ENCODE peak calls at places on chromosomes 13 and 19, in four cellular contexts. Y is K562, M is GM12878, J is HepG2. L is an unnamed sample.

GRCh38 chr13:30319130-30319529 is 11.8 kb upstream of the KATNAL1 start:
- DNase-seq in M (no peak), J (no peak), Y (no peak), L (no peak)

GRCh38 chr13:31824705-31825512 is 85.6 kb downstream of the RXFP2 start:
- DNase-seq in M (peak), J (no peak), Y (no peak), L (no peak)

GRCh38 chr19:53659292-53659691 is 27.5 kb downstream of the DPRX start:
- DNase-seq in M (no peak), Y (peak), J (peak), L (peak)

GRCh38 chr19:35240322-35240721 is 8.5 kb upstream of the LSR start:
- DNase-seq in Y (no peak), J (no peak), M (peak), L (no peak)

GRCh38 chr13:25218011-25218410 is 45.9 kb upstream of the AMER2 start:
- DNase-seq in J (no peak), M (no peak), Y (no peak), L (peak)

GRCh38 chr19:39402417-39403297 is 4.0 kb upstream of the ZFP36 start:
- DNase-seq in M (peak), J (no peak), Y (peak), L (peak)

GRCh38 chr19:58356236-58356970 is 3.1 kb upstream of the A1BG start:
- DNase-seq in M (no peak), Y (no peak), J (no peak), L (no peak)

GRCh38 chr19:58558066-58558622 is at the start of gene UBE2M:
- DNase-seq in Y (peak), M (no peak), J (no peak), L (no peak)

GRCh38 chr19:39506944-39507714 is 7.8 kb upstream of the SELENOV start:
- DNase-seq in M (no peak), J (peak), Y (peak), L (peak)

GRCh38 chr19:38929929-38930775 is at the start of gene SARS2:
- DNase-seq in J (peak), Y (peak), M (peak), L (peak)

GRCh38 chr19:54708781-54709180 is 15.5 kb upstream of the KIR3DL3 start:
- DNase-seq in M (no peak), J (no peak), Y (no peak), L (no peak)

GRCh38 chr13:43269037-43269476 is 245.7 kb downstream of the DNAJC15 start:
- DNase-seq in J (peak), Y (no peak), M (no peak), L (no peak)

GRCh38 chr19:39154626-39155100 is 29.1 kb downstream of the PAK4 start:
- DNase-seq in M (no peak), J (no peak), Y (peak), L (no peak)

GRCh38 chr19:38035515-38036495 is 128.8 kb downstream of the SIPA1L3 start:
- DNase-seq in Y (no peak), M (no peak), J (peak), L (no peak)

GRCh38 chr19:17020380-17020779 is 6.2 kb downstream of the CPAMD8 start:
- DNase-seq in M (no peak), Y (no peak), J (no peak), L (no peak)

GRCh38 chr13:21014666-21015170 is 46.7 kb downstream of the LATS2 start:
- DNase-seq in M (no peak), Y (no peak), J (peak), L (no peak)

GRCh38 chr13:47726394-47726793 is 274.7 kb downstream of the SUCLA2 start:
- DNase-seq in Y (no peak), J (peak), M (no peak), L (no peak)

GRCh38 chr19:52689804-52690394 is 44.9 kb downstream of the ZNF611 start:
- DNase-seq in Y (peak), M (no peak), J (no peak), L (no peak)

GRCh38 chr13:41075485-41075884 is 14.2 kb downstream of the WBP4 start:
- DNase-seq in Y (no peak), M (no peak), J (no peak), L (no peak)

GRCh38 chr19:42555317-42555716 is 27.0 kb upstream of the CEACAM1 start:
- DNase-seq in Y (no peak), J (no peak), M (no peak), L (no peak)

GRCh38 chr19:814108-815078 is 7.4 kb downstream of the PLPPR3 start:
- DNase-seq in J (no peak), M (no peak), Y (no peak), L (no peak)

GRCh38 chr19:55461974-55462628 is 659 bp upstream of the ISOC2 start:
- DNase-seq in J (peak), M (no peak), Y (peak), L (no peak)

GRCh38 chr19:359653-359925 is 15.0 kb upstream of the MIER2 start:
- DNase-seq in M (no peak), Y (no peak), J (no peak), L (no peak)

DNA sequence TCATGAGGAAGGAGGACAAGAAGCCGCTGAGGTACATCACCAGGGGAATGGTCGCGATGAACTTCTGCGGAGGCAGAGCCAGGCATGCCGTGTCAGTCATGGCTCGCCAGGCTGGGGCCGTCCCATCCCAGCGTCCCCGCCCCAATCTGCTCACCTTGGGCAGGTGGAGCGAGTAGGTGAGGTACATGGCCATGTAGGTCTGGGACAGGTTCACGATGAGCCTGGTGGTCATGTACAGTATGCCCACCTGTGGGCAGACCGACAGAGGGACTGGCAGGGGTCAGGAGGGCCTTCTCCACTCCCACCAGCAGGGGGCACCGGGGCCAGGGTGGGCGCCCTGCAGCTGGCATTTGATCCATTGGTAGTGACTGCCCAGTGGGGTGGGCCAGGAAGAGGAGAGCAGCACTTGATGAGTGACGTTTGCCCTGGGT is 8.3 kb downstream of the TEKTIP1 start:
- DNase-seq in Y (peak), J (no peak), M (no peak), L (no peak)
- TF ChIP-seq CTCF in Y (peak), J (peak), M (peak), L (peak)

DNA sequence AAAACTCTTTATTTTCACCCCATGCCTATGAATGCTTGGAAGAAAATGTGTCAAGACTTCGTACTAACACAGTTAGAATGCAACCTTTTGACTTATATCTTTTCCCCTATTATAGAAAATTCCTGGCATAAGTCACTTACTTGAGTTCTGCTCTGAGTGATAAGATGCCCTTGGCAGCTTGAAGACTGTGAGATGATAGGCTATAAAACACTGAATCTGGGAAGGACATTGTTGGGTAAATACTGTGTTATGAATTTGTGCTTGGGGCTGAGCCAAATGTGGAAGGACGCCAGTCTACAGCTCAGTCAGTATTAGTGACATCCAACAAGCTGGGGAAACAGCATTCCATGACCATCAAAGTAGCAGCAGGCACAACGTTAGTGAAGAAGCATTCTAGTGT is 368.0 kb upstream of the SGCG start:
- DNase-seq in J (no peak), Y (no peak), M (no peak), L (no peak)
- TF ChIP-seq CBX5 in J (no peak), Y (no peak), M (no peak), L (no peak)

DNA sequence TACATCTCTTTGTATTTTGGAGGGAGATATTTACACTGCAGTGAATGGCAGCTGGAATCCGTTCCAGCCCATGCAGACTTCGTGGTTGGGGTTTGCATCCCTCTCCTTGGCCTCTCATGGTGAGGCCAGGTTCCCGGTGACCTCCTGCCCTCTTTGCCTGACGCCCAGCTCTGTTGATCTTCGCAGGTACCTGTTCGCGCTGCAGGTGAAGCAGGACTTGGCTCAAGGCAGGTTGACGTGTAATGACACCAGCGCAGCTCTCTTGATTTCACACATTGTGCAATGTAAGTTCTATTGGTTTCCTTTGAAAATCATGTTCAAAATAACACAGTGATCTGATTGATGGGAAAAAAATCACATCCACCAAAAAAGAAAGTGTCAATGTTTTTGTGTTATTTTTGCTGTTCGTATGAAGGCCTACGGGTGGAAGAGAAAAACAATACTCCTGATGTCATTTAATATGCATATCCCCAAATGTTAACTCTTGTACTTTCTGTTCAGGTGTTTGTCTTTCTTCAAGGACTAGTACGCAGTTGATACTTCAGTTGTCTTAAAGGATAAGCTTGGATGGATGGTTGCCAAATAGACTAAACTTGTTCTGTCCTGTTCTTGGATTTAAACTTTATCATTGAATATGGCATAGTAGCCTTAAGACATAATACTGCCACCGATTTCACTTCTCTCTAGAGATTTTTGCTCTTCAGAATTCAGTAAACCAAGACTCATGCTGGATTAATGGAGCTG is 199.1 kb downstream of the STK24 start:
- DNase-seq in M (no peak), J (no peak), Y (no peak), L (no peak)
- H3K27ac ChIP-seq in M (no peak), J (no peak), Y (no peak), L (no peak)

DNA sequence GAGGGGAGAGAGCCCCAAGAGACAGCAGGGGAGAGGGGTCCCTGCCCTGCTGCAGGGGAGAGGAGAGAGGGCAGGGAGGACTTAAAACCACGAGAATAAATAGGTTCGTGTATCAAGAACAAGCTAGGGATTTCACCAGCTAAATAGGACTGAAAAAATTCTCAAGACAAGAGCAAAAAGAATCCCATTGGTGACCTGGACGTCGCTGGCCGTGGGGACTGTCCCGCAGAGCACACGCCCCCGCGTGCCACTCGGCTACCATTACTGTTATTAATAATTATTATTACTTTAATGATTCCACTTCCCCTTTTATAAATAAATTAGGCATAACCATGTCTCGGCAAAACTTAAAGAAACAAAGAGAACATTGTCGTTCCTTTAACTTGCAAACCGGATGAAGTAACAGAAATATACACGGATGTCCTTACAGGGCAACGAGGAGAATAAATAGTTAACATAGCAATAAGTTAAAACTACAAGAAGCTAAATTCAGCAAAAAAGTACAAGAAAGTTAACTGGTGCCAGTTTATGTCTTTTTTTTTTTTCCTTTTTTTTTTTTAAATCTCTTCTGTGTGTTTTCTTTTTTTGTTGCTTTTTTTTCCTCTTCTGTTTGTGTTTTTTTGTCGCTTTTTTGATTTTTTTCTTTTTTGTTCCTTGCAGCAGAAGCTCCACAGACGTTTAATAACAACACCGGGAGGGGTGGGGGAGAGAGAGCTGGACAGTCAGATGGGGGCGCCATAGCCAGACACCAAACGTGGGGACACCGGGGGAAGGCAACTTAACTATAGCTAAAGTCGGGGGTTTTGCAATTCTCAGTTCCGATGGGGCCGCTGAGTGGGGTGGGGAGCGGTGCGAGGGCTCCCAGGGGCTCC is 16.7 kb downstream of the PRKCSH start:
- DNase-seq in J (no peak), M (no peak), Y (peak), L (no peak)
- TF ChIP-seq CTCF in J (no peak), M (no peak), Y (peak), L (peak)

GRCh38 chr19:6235031-6235951 is 44.5 kb downstream of the MLLT1 start:
- DNase-seq in Y (no peak), M (no peak), J (no peak), L (no peak)

GRCh38 chr19:6232567-6232966 is 47.2 kb downstream of the MLLT1 start:
- DNase-seq in J (no peak), Y (no peak), M (no peak), L (no peak)

GRCh38 chr19:6233051-6233826 is 46.5 kb downstream of the MLLT1 start:
- DNase-seq in M (no peak), J (no peak), Y (no peak), L (no peak)

GRCh38 chr19:6234527-6234926 is 45.2 kb downstream of the MLLT1 start:
- DNase-seq in J (no peak), Y (no peak), M (no peak), L (no peak)

DNA sequence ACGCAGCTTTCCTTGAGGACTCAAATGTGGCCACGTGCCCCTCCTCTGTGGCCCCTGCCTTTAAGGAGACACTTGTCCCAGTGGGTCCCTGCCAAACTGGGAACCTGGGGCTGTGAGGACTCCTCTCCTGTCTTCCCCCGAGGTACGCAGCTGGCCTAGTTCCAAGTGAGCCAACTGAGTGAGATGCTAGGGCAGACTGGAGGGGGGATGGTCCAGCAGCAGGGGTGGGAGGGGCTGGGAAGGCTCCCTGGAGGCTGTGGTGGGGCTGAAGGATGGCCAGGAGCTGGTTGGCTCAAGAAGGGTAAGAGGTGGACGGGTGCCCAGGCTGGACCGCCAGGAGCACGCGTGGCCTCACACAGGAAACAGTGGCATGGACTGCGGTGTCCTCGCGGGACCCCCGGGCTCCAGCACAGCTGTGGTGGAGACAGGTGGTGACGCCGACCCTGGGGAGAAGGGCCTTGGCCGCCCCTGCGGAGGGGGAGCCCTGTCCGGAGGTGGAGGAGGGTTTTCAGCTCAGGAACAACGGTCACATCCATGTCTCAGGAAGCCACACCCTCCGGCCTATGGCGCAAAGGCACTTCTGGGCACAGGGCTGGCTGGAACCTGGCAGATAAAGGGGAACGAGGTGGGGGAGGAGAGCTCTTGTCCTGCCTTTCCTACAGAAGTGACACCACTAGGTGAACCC is 45.8 kb downstream of the MLLT1 start:
- DNase-seq in J (no peak), M (no peak), Y (peak), L (no peak)
- TF ChIP-seq CBX5 in J (no peak), M (no peak), Y (no peak), L (no peak)